ENCODE peak calls at places on chromosome 17, in eight cellular contexts. N is AG10803, V is sigmoid colon, C is endodermal cell, H is fibroblast of mammary gland, S is vagina, U is BE2C, W is cardiac muscle cell. X is an unnamed sample.

GRCh38 chr17:78787444-78787843 is 5.4 kb upstream of the CYTH1 start:
- DNase-seq in U (no peak), H (no peak), W (no peak), V (no peak), S (no peak), N (no peak), C (no peak), X (no peak)

GRCh38 chr17:57609878-57610270 is 135.2 kb downstream of the CCDC182 start:
- DNase-seq in H (no peak), W (no peak), U (no peak), N (no peak), C (no peak), V (no peak), S (no peak), X (no peak)

GRCh38 chr17:57703273-57703672 is 41.8 kb downstream of the CCDC182 start:
- DNase-seq in N (no peak), U (no peak), C (no peak), W (no peak), H (no peak), S (peak), V (no peak), X (no peak)

GRCh38 chr17:57604771-57605733 is 140.0 kb downstream of the CCDC182 start:
- DNase-seq in U (peak), W (peak), S (no peak), N (peak), H (no peak), V (peak), C (no peak), X (peak)

GRCh38 chr17:15395091-15395490 is 53.7 kb upstream of the TEKT3 start:
- DNase-seq in H (no peak), U (no peak), W (no peak), C (no peak), V (no peak), S (no peak), N (no peak), X (no peak)

GRCh38 chr17:18974407-18975149 is 22.6 kb downstream of the SLC5A10 start:
- DNase-seq in V (no peak), U (no peak), S (no peak), C (no peak), N (no peak), W (no peak), H (peak), X (no peak)

GRCh38 chr17:42518046-42518754 is 17.8 kb upstream of the NAGLU start:
- DNase-seq in S (peak), V (peak), U (no peak), W (no peak), C (no peak), N (peak), H (peak), X (peak)

GRCh38 chr17:47254403-47254943 is 846 bp downstream of the ITGB3 start:
- DNase-seq in W (no peak), C (peak), S (no peak), U (no peak), V (peak), H (no peak), N (no peak), X (no peak)

GRCh38 chr17:16417399-16417798 is 2.0 kb downstream of the TRPV2 start:
- DNase-seq in S (no peak), V (no peak), N (no peak), W (no peak), C (no peak), U (no peak), H (no peak), X (no peak)

GRCh38 chr17:10033449-10033848 is 128.4 kb upstream of the RCVRN start:
- DNase-seq in V (no peak), H (no peak), U (no peak), S (no peak), C (no peak), W (no peak), N (no peak), X (no peak)

GRCh38 chr17:41420134-41420533 is 4.3 kb downstream of the KRT37 start:
- DNase-seq in U (no peak), W (no peak), V (no peak), S (no peak), C (no peak), N (peak), H (no peak), X (no peak)

GRCh38 chr17:83136931-83137330 is 57.5 kb downstream of the METRNL start:
- DNase-seq in N (no peak), U (no peak), W (no peak), V (peak), S (no peak), C (no peak), H (no peak), X (no peak)

GRCh38 chr17:49980703-49981197 is 11.8 kb downstream of the DLX4 start:
- DNase-seq in W (peak), V (no peak), S (no peak), H (no peak), C (peak), U (peak), N (no peak), X (no peak)

GRCh38 chr17:81143200-81143527 is 22.1 kb upstream of the PVALEF start:
- DNase-seq in C (no peak), W (no peak), V (no peak), N (no peak), U (no peak), H (no peak), S (no peak), X (no peak)

GRCh38 chr17:57338257-57338919 is 82.1 kb downstream of the MSI2 start:
- DNase-seq in W (no peak), C (no peak), V (no peak), U (no peak), S (no peak), N (no peak), H (no peak), X (no peak)

GRCh38 chr17:73490851-73491250 is 153.4 kb downstream of the SDK2 start:
- DNase-seq in S (no peak), W (no peak), V (no peak), U (no peak), H (no peak), N (no peak), C (no peak), X (no peak)

GRCh38 chr17:45814622-45815606 is 29.8 kb upstream of the SPPL2C start:
- DNase-seq in S (no peak), H (no peak), V (no peak), W (no peak), U (no peak), N (no peak), C (no peak), X (no peak)

DNA sequence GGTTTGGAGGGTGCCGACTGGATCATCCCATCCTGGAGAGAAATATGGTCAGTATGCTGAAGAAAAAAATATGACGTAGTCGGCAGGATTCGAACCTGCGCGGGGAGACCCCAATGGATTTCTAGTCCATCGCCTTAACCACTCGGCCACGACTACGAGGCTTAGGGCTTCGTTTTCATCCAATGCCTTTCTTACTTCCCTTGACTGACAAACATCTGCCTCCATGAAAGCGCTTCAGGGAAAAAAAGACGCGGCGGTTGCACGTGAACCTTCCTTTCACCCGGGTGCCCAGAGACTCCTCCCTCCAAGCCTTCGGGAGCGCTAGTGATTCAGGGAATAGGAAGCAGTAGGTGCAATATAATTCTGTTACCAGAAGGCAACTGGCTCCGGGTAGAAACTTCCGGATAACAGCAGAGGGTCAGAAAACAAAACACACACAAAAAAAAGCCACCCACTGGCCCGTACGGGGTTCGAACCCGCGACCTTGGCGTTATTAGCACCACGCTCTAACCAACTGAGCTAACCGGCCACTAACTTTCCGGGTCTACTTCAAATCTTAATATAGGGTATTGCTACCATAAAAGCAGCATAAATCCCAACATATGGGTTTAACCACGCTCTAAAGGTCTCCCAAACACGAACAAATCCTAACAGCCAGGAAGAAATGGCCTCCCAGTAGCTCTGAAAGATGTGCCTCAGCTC is 16.3 kb upstream of the AURKB start:
- DNase-seq in V (peak), C (peak), H (peak), U (peak), S (no peak), N (peak), W (peak), X (peak)
- TF ChIP-seq CTCF in V (no peak), C (no peak), H (no peak), U (no peak), S (no peak), N (no peak), W (no peak), X (no peak)

GRCh38 chr17:64969046-64969501 is 49.8 kb upstream of the LRRC37A3 start:
- DNase-seq in H (no peak), C (no peak), V (no peak), U (no peak), N (no peak), W (no peak), S (no peak), X (no peak)

GRCh38 chr17:64964796-64965195 is 45.5 kb upstream of the LRRC37A3 start:
- DNase-seq in N (no peak), W (no peak), V (no peak), U (no peak), S (no peak), H (no peak), C (no peak), X (peak)
- H3K4me3 ChIP-seq in N (no peak), W (no peak), V (no peak), U (no peak), S (no peak), H (no peak), C (no peak), X (no peak)

GRCh38 chr17:30992551-30992950 is 21.7 kb downstream of the RNF135 start:
- DNase-seq in C (peak), S (no peak), U (no peak), N (no peak), W (no peak), V (no peak), H (no peak), X (no peak)
- TF ChIP-seq CTCF in C (peak), S (no peak), U (no peak), N (no peak), W (no peak), V (no peak), H (no peak), X (peak)

DNA sequence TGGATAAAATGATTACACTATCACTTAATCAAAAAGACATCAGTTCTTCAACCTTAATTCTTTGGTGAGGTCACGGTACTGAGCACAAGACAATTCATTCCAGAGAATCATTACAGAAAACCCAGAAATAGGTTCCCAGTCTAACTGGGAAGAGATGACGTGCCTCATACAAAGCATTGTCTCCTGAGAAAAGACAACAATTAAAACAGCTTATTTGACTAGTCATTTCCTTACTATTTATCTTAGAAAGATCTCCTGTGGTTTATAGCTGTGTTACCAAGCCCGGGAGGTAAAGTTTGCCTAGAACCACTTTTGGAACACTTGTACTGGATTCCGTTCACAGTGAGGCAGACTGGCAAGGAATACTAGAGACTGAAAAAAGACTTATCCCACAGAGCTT is 5.1 kb downstream of the PHF12 start:
- DNase-seq in U (no peak), N (peak), V (no peak), H (peak), C (no peak), W (no peak), S (no peak), X (peak)
- H3K4me3 ChIP-seq in U (no peak), N (no peak), V (no peak), H (peak), C (peak), W (no peak), S (no peak), X (no peak)

X was measured in astrocyte of the cerebellum.